ENCODE peak calls at places on chromosomes 6 and 20, in six cellular contexts. S, J, V, W, Y and B are unnamed samples.

GRCh38 chr20:42646250-42646649 is 543.5 kb downstream of the PTPRT start:
- DNase-seq in Y (no peak), J (no peak), W (no peak), V (no peak), S (no peak), B (no peak)

GRCh38 chr6:167990016-167990945 is 7.2 kb upstream of the KIF25 start:
- DNase-seq in J (no peak), W (no peak), S (no peak), Y (no peak), V (no peak), B (no peak)

GRCh38 chr20:40651121-40651520 is 37.9 kb downstream of the MAFB start:
- DNase-seq in W (no peak), J (no peak), Y (no peak), S (no peak), V (no peak), B (no peak)

GRCh38 chr20:61886721-61887658 is 178.7 kb downstream of the TAF4 start:
- DNase-seq in Y (no peak), W (no peak), S (no peak), V (no peak), J (peak), B (peak)

GRCh38 chr6:89952696-89953095 is 58.4 kb downstream of the GJA10 start:
- DNase-seq in V (no peak), S (peak), W (peak), Y (peak), J (peak), B (no peak)

GRCh38 chr6:3324262-3324942 is 65.7 kb downstream of the PSMG4 start:
- DNase-seq in V (no peak), S (no peak), W (peak), J (no peak), Y (no peak), B (no peak)

GRCh38 chr6:35061102-35061615 is 80.0 kb downstream of the TCP11 start:
- DNase-seq in S (no peak), V (no peak), J (no peak), Y (no peak), W (no peak), B (no peak)

GRCh38 chr6:119626884-119627619 is 277.5 kb upstream of the MAN1A1 start:
- DNase-seq in W (no peak), Y (no peak), J (no peak), S (no peak), V (no peak), B (no peak)

GRCh38 chr6:91487729-91488392 is 901.0 kb upstream of the MAP3K7 start:
- DNase-seq in S (no peak), J (no peak), W (no peak), Y (no peak), V (no peak), B (no peak)

GRCh38 chr6:36464233-36464632 is 21.4 kb downstream of the KCTD20 start:
- DNase-seq in S (no peak), V (no peak), W (no peak), Y (no peak), J (no peak), B (no peak)

GRCh38 chr20:17612287-17612974 is 42.6 kb downstream of the DSTN start:
- DNase-seq in W (peak), J (peak), S (peak), V (no peak), Y (no peak), B (no peak)

GRCh38 chr6:47135772-47136171 is 93.6 kb upstream of the ADGRF1 start:
- DNase-seq in S (no peak), W (peak), Y (no peak), V (no peak), J (no peak), B (no peak)

GRCh38 chr6:107185570-107185969 is 70.3 kb upstream of the BEND3 start:
- DNase-seq in S (no peak), V (no peak), J (no peak), Y (peak), W (no peak), B (peak)

GRCh38 chr6:90097357-90097756 is 199.3 kb downstream of the BACH2 start:
- DNase-seq in S (no peak), V (no peak), J (no peak), Y (no peak), W (no peak), B (no peak)

GRCh38 chr6:149164199-149164745 is 153.2 kb upstream of the TAB2 start:
- DNase-seq in S (no peak), J (no peak), Y (no peak), W (no peak), V (no peak), B (no peak)

GRCh38 chr6:161423271-161423670 is 149.4 kb upstream of the AGPAT4 start:
- DNase-seq in Y (no peak), J (no peak), W (no peak), V (no peak), S (no peak), B (no peak)

GRCh38 chr6:127022297-127022696 is 96.2 kb upstream of the RSPO3 start:
- DNase-seq in J (no peak), Y (peak), V (no peak), W (peak), S (no peak), B (peak)

GRCh38 chr6:75612921-75613534 is 11.3 kb downstream of the SENP6 start:
- DNase-seq in W (no peak), Y (no peak), V (no peak), J (no peak), S (no peak), B (no peak)

GRCh38 chr6:170437719-170438401 is 115.2 kb downstream of the PSMB1 start:
- DNase-seq in V (no peak), S (no peak), W (no peak), Y (no peak), J (no peak), B (no peak)

GRCh38 chr6:109978174-109979032 is at the start of gene GPR6:
- DNase-seq in J (peak), W (no peak), V (no peak), S (no peak), Y (peak), B (no peak)

GRCh38 chr20:3166338-3166912 is 6.8 kb upstream of the FASTKD5 start:
- DNase-seq in S (no peak), Y (no peak), W (no peak), J (no peak), V (no peak), B (no peak)

GRCh38 chr6:169428532-169428931 is 174.9 kb upstream of the THBS2 start:
- DNase-seq in S (no peak), Y (no peak), W (no peak), J (no peak), V (no peak), B (no peak)

GRCh38 chr20:10611357-10611756 is 62.4 kb downstream of the JAG1 start:
- DNase-seq in Y (no peak), W (no peak), J (peak), S (no peak), V (no peak), B (peak)

GRCh38 chr6:160882741-160883340 is 108.7 kb upstream of the MAP3K4 start:
- DNase-seq in Y (no peak), J (no peak), S (no peak), V (no peak), W (peak), B (peak)

GRCh38 chr6:122790740-122791679 is 2.0 kb downstream of the SMPDL3A start:
- DNase-seq in J (no peak), Y (no peak), W (no peak), S (no peak), V (no peak), B (no peak)

GRCh38 chr6:135451617-135452190 is 45.8 kb downstream of the AHI1 start:
- DNase-seq in Y (peak), W (no peak), V (no peak), J (no peak), S (no peak), B (peak)

GRCh38 chr20:60063739-60064138 is 105.5 kb downstream of the CDH26 start:
- DNase-seq in V (no peak), J (no peak), Y (no peak), S (no peak), W (no peak), B (no peak)

GRCh38 chr6:107604549-107604948 is 114.6 kb downstream of the SOBP start:
- DNase-seq in Y (no peak), W (no peak), S (no peak), J (no peak), V (no peak), B (no peak)

GRCh38 chr6:17470953-17471335 is 77.5 kb downstream of the CAP2 start:
- DNase-seq in S (no peak), Y (no peak), J (no peak), W (peak), V (no peak), B (peak)